ENCODE peak calls at places on chromosomes 4 and X, in eight cellular contexts. K is bronchial epithelial cell, L is Calu3, D is tibial nerve, H is HFFc6, J is ovary, O is A549, N is fibroblast of mammary gland. Y is an unnamed sample.

GRCh38 chr4:16169491-16169890 is 56.8 kb downstream of the TAPT1 start:
- DNase-seq in K (no peak), L (no peak), D (no peak), H (no peak), J (no peak), O (no peak), N (no peak), Y (no peak)

GRCh38 chrX:42241421-42241820 is 318.1 kb upstream of the CASK start:
- DNase-seq in K (peak), L (no peak), D (no peak), H (no peak), J (no peak), O (no peak), N (no peak), Y (no peak)

GRCh38 chr4:19455196-19455595 is 796.5 kb upstream of the SLIT2 start:
- DNase-seq in K (no peak), L (no peak), D (no peak), H (no peak), J (no peak), O (no peak), N (no peak), Y (no peak)

GRCh38 chrX:18424482-18425198 is 768 bp upstream of the CDKL5 start:
- DNase-seq in K (peak), L (no peak), D (no peak), H (peak), J (peak), O (peak), N (peak), Y (no peak)

GRCh38 chr4:68002906-68003305 is 39.6 kb upstream of the TMPRSS11A start:
- DNase-seq in K (no peak), L (no peak), D (no peak), H (no peak), J (no peak), O (no peak), N (no peak), Y (no peak)

GRCh38 chrX:101057095-101057714 is 5.3 kb upstream of the TRMT2B start:
- DNase-seq in K (peak), L (no peak), D (no peak), H (peak), J (no peak), O (no peak), N (peak), Y (no peak)

GRCh38 chr4:173528378-173529321 is 1.4 kb downstream of the HAND2 start:
- DNase-seq in K (no peak), L (no peak), D (no peak), H (no peak), J (peak), O (no peak), N (peak), Y (no peak)

GRCh38 chr4:124564121-124564520 is 148.4 kb downstream of the ANKRD50 start:
- DNase-seq in K (no peak), L (no peak), D (no peak), H (no peak), J (no peak), O (no peak), N (no peak), Y (no peak)

GRCh38 chr4:186494496-186494895 is 60.9 kb downstream of the MTNR1A start:
- DNase-seq in K (no peak), L (no peak), D (no peak), H (no peak), J (no peak), O (no peak), N (no peak), Y (no peak)

GRCh38 chr4:18736551-18736950 is 715.0 kb upstream of the LCORL start:
- DNase-seq in K (no peak), L (no peak), D (no peak), H (no peak), J (no peak), O (no peak), N (no peak), Y (no peak)

GRCh38 chr4:119039779-119040178 is 95.9 kb upstream of the MYOZ2 start:
- DNase-seq in K (no peak), L (no peak), D (no peak), H (no peak), J (no peak), O (no peak), N (no peak), Y (no peak)
- TF ChIP-seq CTCF in K (peak), L (no peak), D (no peak), H (peak), J (no peak), O (no peak), N (peak), Y (peak)

DNA sequence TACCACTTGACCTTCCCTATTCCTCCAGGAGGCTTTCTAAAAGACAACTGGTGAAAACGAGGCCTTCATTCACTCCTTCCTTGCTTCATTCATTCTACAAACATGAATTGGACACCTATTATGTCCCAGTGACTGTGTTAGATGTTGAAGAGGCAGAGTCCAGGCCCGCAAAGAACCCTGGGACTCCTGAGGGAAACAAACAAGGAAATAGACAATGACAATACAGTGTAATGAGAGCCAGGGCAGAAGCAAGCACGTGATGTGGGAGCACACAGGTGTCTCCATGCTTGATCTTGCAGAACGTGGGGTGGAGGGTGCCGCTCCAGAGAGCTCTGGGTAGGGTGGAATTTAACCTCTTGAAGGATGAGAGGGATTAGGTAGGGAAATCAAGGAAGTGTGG is 137.6 kb upstream of the KLF3 start:
- DNase-seq in K (no peak), L (no peak), D (no peak), H (no peak), J (no peak), O (no peak), N (no peak), Y (no peak)
- TF ChIP-seq CTCF in K (no peak), L (no peak), D (no peak), H (no peak), J (no peak), O (no peak), N (no peak), Y (no peak)

GRCh38 chr4:150976478-150977118 is 38.5 kb downstream of the LRBA start:
- DNase-seq in K (no peak), L (no peak), D (no peak), H (no peak), J (no peak), O (no peak), N (no peak), Y (no peak)
- TF ChIP-seq CTCF in K (no peak), L (no peak), D (no peak), H (no peak), J (no peak), O (no peak), N (no peak), Y (no peak)

DNA sequence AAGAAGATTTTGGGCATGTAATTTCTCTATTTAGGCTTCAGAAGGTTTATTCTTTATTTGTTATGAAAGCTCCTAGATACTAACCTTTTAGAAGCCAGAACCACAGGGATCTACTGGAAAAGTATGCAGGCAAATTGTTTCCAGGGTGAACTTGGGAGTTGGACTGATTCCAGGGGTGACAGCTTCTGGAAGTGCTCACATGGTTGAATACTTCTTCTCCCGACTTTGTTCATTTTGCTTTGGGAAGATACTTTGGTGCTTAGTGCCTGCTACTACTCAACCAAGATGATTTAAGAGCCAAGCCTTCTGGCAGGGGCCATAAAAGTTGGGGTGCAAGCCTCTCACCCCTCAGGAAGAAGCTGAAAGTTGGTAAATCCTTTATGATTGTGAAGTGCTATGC is 445.6 kb downstream of the ACTRT1 start:
- DNase-seq in K (no peak), L (no peak), D (no peak), H (no peak), J (no peak), O (no peak), N (no peak), Y (no peak)
- TF ChIP-seq CTCF in K (no peak), L (no peak), D (no peak), H (no peak), J (no peak), O (no peak), N (no peak), Y (no peak)

Y was measured in chondrocyte.